ENCODE peak calls at places on chromosomes 2 and 18, in eight cellular contexts. V is adrenal gland, K is cardiac muscle cell, O is psoas muscle, I is colonic mucosa, Z is thyroid gland, D is right lobe of liver, P is left ventricle myocardium inferior. N is an unnamed sample.
A peak's percentile ranks its signal among the peaks of the same experiment; 100 is the strongest.

GRCh38 chr2:170509460-170510193 is 205.5 kb upstream of the SP5 start:
- DNase-seq in V (no peak), K (no peak), O (peak; percentile 67), I (no peak), Z (no peak), D (no peak), P (no peak), N (no peak)

GRCh38 chr2:99085400-99085799 is 56.1 kb upstream of the C2orf15 start:
- DNase-seq in V (peak; percentile 22), K (peak; percentile 13), O (no peak), I (no peak), Z (peak; percentile 9), D (no peak), P (no peak), N (no peak)

GRCh38 chr18:50663626-50664441 is 103.9 kb downstream of the MAPK4 start:
- DNase-seq in V (no peak), K (no peak), O (peak; percentile 63), I (no peak), Z (no peak), D (no peak), P (no peak), N (no peak)

GRCh38 chr2:239839306-239839705 is 185.8 kb downstream of the NDUFA10 start:
- DNase-seq in V (peak; percentile 10), K (no peak), O (no peak), I (peak; percentile 12), Z (no peak), D (no peak), P (no peak), N (no peak)

GRCh38 chr2:204325468-204325867 is 219.8 kb upstream of the PARD3B start:
- DNase-seq in V (peak; percentile 78), K (peak; percentile 87), O (no peak), I (peak; percentile 74), Z (peak; percentile 66), D (no peak), P (no peak), N (no peak)

GRCh38 chr2:204051476-204051875 is 114.9 kb downstream of the ICOS start:
- DNase-seq in V (no peak), K (no peak), O (no peak), I (no peak), Z (no peak), D (no peak), P (no peak), N (no peak)

GRCh38 chr2:227472265-227473018 is 486 bp downstream of the AGFG1 start:
- DNase-seq in V (peak; percentile 51), K (peak; percentile 78), O (peak; percentile 71), I (peak; percentile 43), Z (peak; percentile 46), D (peak; percentile 69), P (peak; percentile 45), N (no peak)

GRCh38 chr2:189751080-189751658 is 11.4 kb downstream of the OSGEPL1 start:
- DNase-seq in V (peak; percentile 55), K (peak; percentile 47), O (no peak), I (peak; percentile 46), Z (peak; percentile 13), D (no peak), P (no peak), N (no peak)

GRCh38 chr18:36249392-36249791 is 48.1 kb upstream of the FHOD3 start:
- DNase-seq in V (no peak), K (no peak), O (no peak), I (no peak), Z (no peak), D (no peak), P (no peak), N (no peak)

GRCh38 chr2:157420771-157421323 is 23.0 kb downstream of the CYTIP start:
- DNase-seq in V (no peak), K (no peak), O (no peak), I (no peak), Z (no peak), D (no peak), P (no peak), N (no peak)

GRCh38 chr2:208638059-208638458 is 231.5 kb downstream of the PTH2R start:
- DNase-seq in V (no peak), K (no peak), O (no peak), I (peak; percentile 34), Z (no peak), D (no peak), P (no peak), N (no peak)

GRCh38 chr2:29053680-29054400 is 20.5 kb downstream of the PCARE start:
- DNase-seq in V (no peak), K (no peak), O (no peak), I (no peak), Z (no peak), D (no peak), P (no peak), N (no peak)

GRCh38 chr2:84958135-84959044 is 12.6 kb upstream of the KCMF1 start:
- DNase-seq in V (peak; percentile 33), K (peak; percentile 91), O (no peak), I (peak; percentile 53), Z (peak; percentile 91), D (no peak), P (no peak), N (no peak)

GRCh38 chr2:151261977-151262291 is 271 bp upstream of the RBM43 start:
- DNase-seq in V (no peak), K (no peak), O (no peak), I (no peak), Z (no peak), D (no peak), P (no peak), N (no peak)

GRCh38 chr18:79938196-79938595 is 13.3 kb downstream of the SLC66A2 start:
- DNase-seq in V (no peak), K (no peak), O (peak; percentile 19), I (peak; percentile 52), Z (no peak), D (peak; percentile 55), P (no peak), N (no peak)

GRCh38 chr2:187319441-187320108 is 128.5 kb downstream of the CALCRL start:
- DNase-seq in V (no peak), K (no peak), O (no peak), I (no peak), Z (no peak), D (no peak), P (no peak), N (no peak)

GRCh38 chr2:238875161-238875530 is 27.3 kb downstream of the TWIST2 start:
- DNase-seq in V (no peak), K (no peak), O (no peak), I (no peak), Z (no peak), D (no peak), P (no peak), N (peak; percentile 74)

GRCh38 chr2:178280261-178280852 is 86.0 kb downstream of the OSBPL6 start:
- DNase-seq in V (peak; percentile 57), K (peak; percentile 36), O (no peak), I (peak; percentile 46), Z (peak; percentile 21), D (no peak), P (no peak), N (peak; percentile 87)

GRCh38 chr2:120465012-120465700 is 119.2 kb downstream of the INHBB start:
- DNase-seq in V (no peak), K (no peak), O (no peak), I (no peak), Z (no peak), D (peak; percentile 44), P (no peak), N (no peak)

GRCh38 chr2:179946346-179946745 is 60.8 kb downstream of the CWC22 start:
- DNase-seq in V (no peak), K (no peak), O (no peak), I (no peak), Z (no peak), D (no peak), P (no peak), N (no peak)
- H3K36me3 ChIP-seq in V (no peaks in the 10 kb centered on the region), K (peaks cover 26% of the 10 kb centered on the region), O (peaks cover 70% of the 10 kb centered on the region), I (no peaks in the 10 kb centered on the region), Z (peaks cover 12% of the 10 kb centered on the region), D (no peaks in the 10 kb centered on the region), P (peaks cover 75% of the 10 kb centered on the region), N (peaks cover 70% of the 10 kb centered on the region)

GRCh38 chr2:102109016-102109415 is 33.5 kb upstream of the IL1R1 start:
- DNase-seq in V (no peak), K (no peak), O (no peak), I (no peak), Z (no peak), D (no peak), P (no peak), N (no peak)

GRCh38 chr2:102107741-102108070 is 34.8 kb upstream of the IL1R1 start:
- DNase-seq in V (no peak), K (no peak), O (no peak), I (peak; percentile 39), Z (no peak), D (no peak), P (no peak), N (no peak)

GRCh38 chr2:102103284-102103683 is 39.3 kb upstream of the IL1R1 start:
- DNase-seq in V (no peak), K (no peak), O (no peak), I (no peak), Z (no peak), D (no peak), P (no peak), N (no peak)

GRCh38 chr2:102103992-102104871 is 38.3 kb upstream of the IL1R1 start:
- DNase-seq in V (peak; percentile 61), K (no peak), O (peak; percentile 90), I (peak; percentile 66), Z (peak; percentile 89), D (peak; percentile 63), P (peak; percentile 62), N (peak; percentile 28)

GRCh38 chr2:102106133-102106556 is 36.4 kb upstream of the IL1R1 start:
- DNase-seq in V (no peak), K (no peak), O (no peak), I (peak; percentile 48), Z (peak; percentile 59), D (no peak), P (no peak), N (no peak)
- H3K27ac ChIP-seq in V (no peak overlapping the region), K (no peak overlapping the region), O (peak overlapping the region; percentile 46), I (peak overlapping the region; percentile 23), Z (peak overlapping the region; percentile 80), D (peak overlapping the region; percentile 88), P (no peak overlapping the region), N (no peak overlapping the region)

GRCh38 chr18:76981388-76981968 is 151.1 kb downstream of the MBP start:
- DNase-seq in V (no peak), K (no peak), O (no peak), I (peak; percentile 70), Z (peak; percentile 71), D (peak; percentile 60), P (no peak), N (no peak)
- TF ChIP-seq CTCF in V (no peak), K (no peak), O (no peak), I (no peak), Z (peak; percentile 22), D (no peak), P (no peak), N (no peak)

GRCh38 chr2:27377618-27378095 is 2.9 kb downstream of the ZNF513 start:
- DNase-seq in V (peak; percentile 51), K (no peak), O (peak; percentile 63), I (no peak), Z (no peak), D (no peak), P (no peak), N (no peak)
- H3K36me3 ChIP-seq in V (no peaks in the 10 kb centered on the region), K (peaks cover 53% of the 10 kb centered on the region), O (peaks cover 77% of the 10 kb centered on the region), I (peaks cover 14% of the 10 kb centered on the region), Z (peaks cover 62% of the 10 kb centered on the region), D (peaks cover 9% of the 10 kb centered on the region), P (peaks cover 70% of the 10 kb centered on the region), N (peaks cover 71% of the 10 kb centered on the region)